ENCODE peak calls at places on chromosome 6, in six cellular contexts. W, J, I, Z, C and E are unnamed samples.

GRCh38 chr6:159125977-159126376 is 43.2 kb upstream of the FNDC1 start:
- DNase-seq in W (no peak), J (no peak), I (no peak), Z (no peak), C (no peak), E (no peak)

GRCh38 chr6:168370310-168370991 is 50.9 kb upstream of the DACT2 start:
- DNase-seq in W (peak; percentile 76), J (peak; percentile 74), I (no peak), Z (peak; percentile 90), C (no peak), E (no peak)

GRCh38 chr6:87393026-87393622 is 14.6 kb upstream of the CFAP206 start:
- DNase-seq in W (no peak), J (no peak), I (peak; percentile 70), Z (no peak), C (peak; percentile 46), E (no peak)

GRCh38 chr6:53055873-53056272 is 9.3 kb upstream of the FBXO9 start:
- DNase-seq in W (no peak), J (no peak), I (no peak), Z (no peak), C (no peak), E (no peak)

GRCh38 chr6:170288091-170288631 is 2.7 kb downstream of the DLL1 start:
- DNase-seq in W (no peak), J (no peak), I (no peak), Z (peak; percentile 22), C (no peak), E (no peak)

GRCh38 chr6:145629478-145629877 is 105.8 kb downstream of the EPM2A start:
- DNase-seq in W (no peak), J (no peak), I (no peak), Z (no peak), C (no peak), E (no peak)

GRCh38 chr6:43455034-43455747 is at the start of gene DLK2:
- DNase-seq in W (no peak), J (no peak), I (no peak), Z (no peak), C (no peak), E (no peak)

GRCh38 chr6:106927531-106928398 is 46.8 kb downstream of the CD24 start:
- DNase-seq in W (peak; percentile 71), J (no peak), I (peak; percentile 21), Z (no peak), C (peak; percentile 29), E (no peak)

GRCh38 chr6:87319271-87319987 is 3.0 kb upstream of the SMIM8 start:
- DNase-seq in W (no peak), J (no peak), I (no peak), Z (no peak), C (no peak), E (no peak)

GRCh38 chr6:16999486-17000436 is 102.1 kb upstream of the STMND1 start:
- DNase-seq in W (no peak), J (no peak), I (peak; percentile 94), Z (no peak), C (peak; percentile 84), E (peak; percentile 39)

GRCh38 chr6:26198626-26199056 is 111.4 kb downstream of the HFE start:
- DNase-seq in W (no peak), J (no peak), I (peak; percentile 26), Z (no peak), C (no peak), E (no peak)

GRCh38 chr6:140436023-140436811 is 1061.8 kb upstream of the CITED2 start:
- DNase-seq in W (no peak), J (no peak), I (peak; percentile 67), Z (no peak), C (peak; percentile 95), E (peak; percentile 81)

GRCh38 chr6:64803470-64804166 is 903.4 kb downstream of the EYS start:
- DNase-seq in W (no peak), J (no peak), I (no peak), Z (no peak), C (no peak), E (no peak)

GRCh38 chr6:44278774-44279697 is 8.8 kb downstream of the TMEM151B start:
- DNase-seq in W (no peak), J (no peak), I (no peak), Z (no peak), C (no peak), E (no peak)

GRCh38 chr6:147078602-147079001 is 125.6 kb upstream of the STXBP5 start:
- DNase-seq in W (no peak), J (no peak), I (peak; percentile 63), Z (no peak), C (peak; percentile 15), E (no peak)

GRCh38 chr6:44349904-44350649 is 7.6 kb downstream of the SPATS1 start:
- DNase-seq in W (no peak), J (no peak), I (no peak), Z (no peak), C (no peak), E (peak; percentile 2)

GRCh38 chr6:121686611-121687023 is 251.2 kb downstream of the GJA1 start:
- DNase-seq in W (peak; percentile 50), J (no peak), I (no peak), Z (peak; percentile 33), C (no peak), E (no peak)

GRCh38 chr6:45900808-45901752 is 114.6 kb downstream of the CLIC5 start:
- DNase-seq in W (no peak), J (no peak), I (no peak), Z (no peak), C (peak; percentile 36), E (no peak)

GRCh38 chr6:149147939-149148718 is 169.4 kb upstream of the TAB2 start:
- DNase-seq in W (no peak), J (no peak), I (no peak), Z (no peak), C (no peak), E (no peak)

GRCh38 chr6:133247581-133247980 is 6.4 kb downstream of the EYA4 start:
- DNase-seq in W (no peak), J (no peak), I (no peak), Z (no peak), C (no peak), E (no peak)

GRCh38 chr6:168355716-168356522 is 36.3 kb upstream of the DACT2 start:
- DNase-seq in W (peak; percentile 78), J (peak; percentile 46), I (no peak), Z (no peak), C (no peak), E (no peak)

GRCh38 chr6:79045966-79046365 is 32.1 kb downstream of the PHIP start:
- DNase-seq in W (no peak), J (no peak), I (no peak), Z (no peak), C (no peak), E (no peak)

GRCh38 chr6:87660226-87660886 is 41.7 kb downstream of the AKIRIN2 start:
- DNase-seq in W (no peak), J (no peak), I (peak; percentile 83), Z (no peak), C (peak; percentile 71), E (peak; percentile 20)

GRCh38 chr6:13355043-13355945 is 27.0 kb upstream of the TBC1D7 start:
- DNase-seq in W (no peak), J (no peak), I (peak; percentile 99), Z (no peak), C (peak; percentile 100), E (peak; percentile 95)

GRCh38 chr6:31405996-31406395 is 2.6 kb downstream of the MICA start:
- DNase-seq in W (no peak), J (no peak), I (no peak), Z (no peak), C (no peak), E (no peak)

GRCh38 chr6:158707826-158708225 is 58.0 kb downstream of the SYTL3 start:
- DNase-seq in W (no peak), J (no peak), I (no peak), Z (no peak), C (peak; percentile 67), E (no peak)

DNA sequence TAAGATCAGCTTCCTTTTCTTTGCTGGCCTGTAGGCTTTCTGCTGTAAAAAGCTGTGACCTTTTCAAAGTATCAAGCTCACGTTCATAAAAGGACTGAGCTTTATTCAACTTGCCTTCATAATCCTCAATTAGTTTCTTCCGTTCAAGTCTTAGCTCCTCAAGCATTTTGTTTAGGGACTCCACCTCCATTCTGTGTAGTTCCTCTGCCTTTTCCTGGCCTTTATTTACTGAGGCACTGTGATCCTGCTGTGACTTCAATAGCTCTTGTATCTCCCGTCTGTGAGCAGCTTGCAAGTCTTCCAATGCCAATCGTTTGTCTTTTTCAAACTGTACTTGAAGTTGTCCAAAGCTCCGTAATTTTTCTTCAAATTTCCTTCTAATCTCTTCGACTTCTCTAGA is 54.4 kb downstream of the FAM184A start:
- DNase-seq in W (no peak), J (no peak), I (no peak), Z (no peak), C (no peak), E (no peak)
- H3K4me1 ChIP-seq in W (no peaks in the 10 kb centered on the region), J (no peaks in the 10 kb centered on the region), I (no peaks in the 10 kb centered on the region), Z (no peaks in the 10 kb centered on the region), C (no peaks in the 10 kb centered on the region), E (no peaks in the 10 kb centered on the region)

GRCh38 chr6:109095036-109095820 is at the start of gene CEP57L1:
- DNase-seq in W (peak; percentile 99), J (peak; percentile 97), I (peak; percentile 97), Z (peak; percentile 97), C (peak; percentile 92), E (peak; percentile 93)
- TF ChIP-seq CTCF in W (no peak), J (no peak), I (peak; percentile 25), Z (no peak), C (no peak), E (no peak)

DNA sequence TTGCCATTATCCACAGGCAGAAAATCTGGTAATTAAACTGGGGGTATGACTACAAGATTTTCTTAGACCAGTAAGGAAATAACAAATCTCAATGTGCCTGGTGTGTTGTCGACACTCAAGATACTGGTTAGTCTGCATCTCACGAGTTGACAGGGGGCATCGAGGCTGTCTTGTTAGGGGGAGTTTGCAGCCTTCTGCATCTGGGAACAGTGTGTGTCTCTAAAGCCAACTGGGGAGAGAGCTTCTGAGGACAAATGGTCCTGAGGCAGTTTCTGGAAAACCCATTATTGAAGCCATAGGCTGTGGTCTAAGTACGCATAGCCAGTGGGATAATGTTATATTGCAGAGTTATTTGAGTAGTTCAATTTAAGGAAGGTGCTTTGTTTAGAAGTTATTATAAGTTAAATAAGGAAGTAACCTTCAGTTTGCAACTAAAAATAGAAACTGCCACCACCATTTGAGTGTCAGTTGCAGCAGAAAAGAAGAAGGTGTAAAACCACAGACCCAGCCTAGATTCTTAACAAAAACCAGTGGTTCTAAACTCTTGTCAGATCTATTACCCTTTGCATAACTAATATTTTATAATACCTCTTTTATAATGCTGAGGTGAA is 15.4 kb upstream of the MAPK13 start:
- DNase-seq in W (no peak), J (no peak), I (no peak), Z (no peak), C (no peak), E (no peak)
- H3K4me1 ChIP-seq in W (no peaks in the 10 kb centered on the region), J (no peaks in the 10 kb centered on the region), I (no peaks in the 10 kb centered on the region), Z (no peaks in the 10 kb centered on the region), C (no peaks in the 10 kb centered on the region), E (no peaks in the 10 kb centered on the region)

DNA sequence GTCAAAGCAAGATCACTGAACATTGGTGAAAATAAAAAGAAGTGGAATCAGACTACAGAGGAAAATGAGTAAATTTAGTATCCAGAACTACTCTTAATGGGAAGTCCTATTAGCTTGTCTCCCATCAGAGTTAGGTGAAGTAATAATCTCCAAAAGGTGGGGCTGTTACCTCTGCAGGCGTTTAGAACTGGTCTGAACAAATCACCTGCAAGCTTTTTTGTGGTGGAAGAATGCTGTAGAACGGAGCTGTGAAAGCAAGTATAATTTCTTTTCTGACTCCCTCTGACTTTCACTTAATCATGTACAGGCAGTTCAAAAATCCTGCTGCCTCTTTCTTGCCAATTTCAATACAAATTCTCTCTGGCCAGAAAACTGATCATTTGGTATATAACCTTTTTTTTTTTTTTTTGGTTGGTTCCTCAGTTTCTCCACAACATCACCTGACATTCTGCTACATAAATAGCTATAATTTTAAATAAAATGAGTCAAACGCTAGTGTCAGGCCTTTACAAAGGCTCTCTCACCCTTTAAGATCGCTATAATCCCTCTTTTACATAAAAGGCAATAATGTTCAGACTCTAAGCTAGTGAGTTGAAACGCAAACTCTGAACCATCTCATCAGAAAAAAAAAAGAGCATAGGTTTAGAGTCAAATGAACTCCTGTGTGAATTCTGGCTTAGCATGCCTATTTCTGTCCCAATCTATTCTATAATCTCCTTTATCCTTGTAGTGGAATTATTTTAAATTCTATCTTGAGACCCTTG is 38.8 kb downstream of the CITED2 start:
- DNase-seq in W (no peak), J (no peak), I (no peak), Z (no peak), C (no peak), E (peak; percentile 85)
- TF ChIP-seq CTCF in W (no peak), J (no peak), I (no peak), Z (no peak), C (no peak), E (peak; percentile 45)